ENCODE peak calls at places on chromosomes 11 and 22, in seven cellular contexts. One of them, this sample, is unnamed.

GRCh38 chr11:123218451-123218850 is 23.4 kb upstream of the CLMP start:
- DNase-seq in AG08395: no peak
- DNase-seq in caudate nucleus: no peak
- DNase-seq in ovary: no peak
- DNase-seq in lung microvascular endothelial cell: peak; percentile 20
- DNase-seq in adipocyte: no peak
- DNase-seq in stimulated activated CD8-positive, alpha-beta memory T cell treated with anti-CD3 and anti-CD28 coated beads, Interleukin-2, amount 100 ng/mL, for 1 hour: no peak
- DNase-seq in this sample: no peak

GRCh38 chr22:32661737-32662586 is 139.5 kb upstream of the TIMP3 start:
- DNase-seq in ovary: no peak
- DNase-seq in AG08395: peak; percentile 79
- DNase-seq in stimulated activated CD8-positive, alpha-beta memory T cell treated with anti-CD3 and anti-CD28 coated beads, Interleukin-2, amount 100 ng/mL, for 1 hour: no peak
- DNase-seq in lung microvascular endothelial cell: peak; percentile 27
- DNase-seq in caudate nucleus: no peak
- DNase-seq in adipocyte: peak; percentile 51
- DNase-seq in this sample: peak; percentile 48

GRCh38 chr22:27531782-27532530 is 269.6 kb downstream of the MN1 start:
- DNase-seq in AG08395: peak; percentile 65
- DNase-seq in stimulated activated CD8-positive, alpha-beta memory T cell treated with anti-CD3 and anti-CD28 coated beads, Interleukin-2, amount 100 ng/mL, for 1 hour: no peak
- DNase-seq in lung microvascular endothelial cell: peak; percentile 43
- DNase-seq in adipocyte: peak; percentile 75
- DNase-seq in ovary: no peak
- DNase-seq in caudate nucleus: no peak
- DNase-seq in this sample: peak; percentile 63

GRCh38 chr11:38156495-38157146 is 1558.6 kb upstream of the RAG2 start:
- DNase-seq in stimulated activated CD8-positive, alpha-beta memory T cell treated with anti-CD3 and anti-CD28 coated beads, Interleukin-2, amount 100 ng/mL, for 1 hour: no peak
- DNase-seq in lung microvascular endothelial cell: no peak
- DNase-seq in AG08395: no peak
- DNase-seq in ovary: no peak
- DNase-seq in adipocyte: no peak
- DNase-seq in caudate nucleus: no peak
- DNase-seq in this sample: no peak

GRCh38 chr11:32100495-32100894 is 9.6 kb downstream of the RCN1 start:
- DNase-seq in stimulated activated CD8-positive, alpha-beta memory T cell treated with anti-CD3 and anti-CD28 coated beads, Interleukin-2, amount 100 ng/mL, for 1 hour: no peak
- DNase-seq in ovary: no peak
- DNase-seq in lung microvascular endothelial cell: no peak
- DNase-seq in adipocyte: no peak
- DNase-seq in caudate nucleus: no peak
- DNase-seq in AG08395: no peak
- DNase-seq in this sample: no peak

GRCh38 chr22:50282361-50283144 is 12.4 kb upstream of the MAPK11 start:
- DNase-seq in ovary: no peak
- DNase-seq in stimulated activated CD8-positive, alpha-beta memory T cell treated with anti-CD3 and anti-CD28 coated beads, Interleukin-2, amount 100 ng/mL, for 1 hour: no peak
- DNase-seq in caudate nucleus: no peak
- DNase-seq in adipocyte: peak; percentile 53
- DNase-seq in AG08395: peak; percentile 77
- DNase-seq in lung microvascular endothelial cell: peak; percentile 64
- DNase-seq in this sample: peak; percentile 87

GRCh38 chr11:70505761-70506657 is 107.7 kb downstream of the CTTN start:
- DNase-seq in ovary: no peak
- DNase-seq in AG08395: no peak
- DNase-seq in stimulated activated CD8-positive, alpha-beta memory T cell treated with anti-CD3 and anti-CD28 coated beads, Interleukin-2, amount 100 ng/mL, for 1 hour: no peak
- DNase-seq in adipocyte: no peak
- DNase-seq in caudate nucleus: no peak
- DNase-seq in lung microvascular endothelial cell: no peak
- DNase-seq in this sample: no peak

GRCh38 chr11:34364102-34364501 is 6.3 kb upstream of the ABTB2 start:
- DNase-seq in caudate nucleus: no peak
- DNase-seq in AG08395: no peak
- DNase-seq in adipocyte: no peak
- DNase-seq in ovary: no peak
- DNase-seq in lung microvascular endothelial cell: no peak
- DNase-seq in stimulated activated CD8-positive, alpha-beta memory T cell treated with anti-CD3 and anti-CD28 coated beads, Interleukin-2, amount 100 ng/mL, for 1 hour: no peak
- DNase-seq in this sample: no peak

GRCh38 chr11:63766501-63767270 is 1.9 kb downstream of the ZFTA start:
- DNase-seq in adipocyte: no peak
- DNase-seq in lung microvascular endothelial cell: no peak
- DNase-seq in stimulated activated CD8-positive, alpha-beta memory T cell treated with anti-CD3 and anti-CD28 coated beads, Interleukin-2, amount 100 ng/mL, for 1 hour: no peak
- DNase-seq in caudate nucleus: no peak
- DNase-seq in ovary: peak; percentile 60
- DNase-seq in AG08395: no peak
- DNase-seq in this sample: no peak

GRCh38 chr11:93542753-93543246 is 391 bp downstream of the SMCO4 start:
- DNase-seq in AG08395: peak; percentile 18
- DNase-seq in lung microvascular endothelial cell: peak; percentile 18
- DNase-seq in ovary: peak; percentile 61
- DNase-seq in adipocyte: peak; percentile 65
- DNase-seq in stimulated activated CD8-positive, alpha-beta memory T cell treated with anti-CD3 and anti-CD28 coated beads, Interleukin-2, amount 100 ng/mL, for 1 hour: no peak
- DNase-seq in caudate nucleus: no peak
- DNase-seq in this sample: no peak

GRCh38 chr11:115132829-115133228 is 371.4 kb downstream of the CADM1 start:
- DNase-seq in caudate nucleus: no peak
- DNase-seq in lung microvascular endothelial cell: no peak
- DNase-seq in AG08395: no peak
- DNase-seq in adipocyte: no peak
- DNase-seq in stimulated activated CD8-positive, alpha-beta memory T cell treated with anti-CD3 and anti-CD28 coated beads, Interleukin-2, amount 100 ng/mL, for 1 hour: no peak
- DNase-seq in ovary: no peak
- DNase-seq in this sample: no peak

GRCh38 chr11:126494831-126495230 is 139.3 kb downstream of the ST3GAL4 start:
- DNase-seq in AG08395: no peak
- DNase-seq in stimulated activated CD8-positive, alpha-beta memory T cell treated with anti-CD3 and anti-CD28 coated beads, Interleukin-2, amount 100 ng/mL, for 1 hour: no peak
- DNase-seq in lung microvascular endothelial cell: no peak
- DNase-seq in caudate nucleus: no peak
- DNase-seq in adipocyte: no peak
- DNase-seq in ovary: peak; percentile 21
- DNase-seq in this sample: no peak

GRCh38 chr11:121029153-121029552 is 5.3 kb downstream of the TBCEL start:
- DNase-seq in adipocyte: no peak
- DNase-seq in ovary: no peak
- DNase-seq in AG08395: no peak
- DNase-seq in stimulated activated CD8-positive, alpha-beta memory T cell treated with anti-CD3 and anti-CD28 coated beads, Interleukin-2, amount 100 ng/mL, for 1 hour: no peak
- DNase-seq in caudate nucleus: no peak
- DNase-seq in lung microvascular endothelial cell: no peak
- DNase-seq in this sample: no peak

GRCh38 chr11:91981995-91982394 is 242.6 kb upstream of the FAT3 start:
- DNase-seq in lung microvascular endothelial cell: no peak
- DNase-seq in ovary: peak; percentile 40
- DNase-seq in stimulated activated CD8-positive, alpha-beta memory T cell treated with anti-CD3 and anti-CD28 coated beads, Interleukin-2, amount 100 ng/mL, for 1 hour: no peak
- DNase-seq in caudate nucleus: no peak
- DNase-seq in adipocyte: peak; percentile 0
- DNase-seq in AG08395: peak; percentile 94
- DNase-seq in this sample: peak; percentile 91

GRCh38 chr11:134445601-134446325 is 33.7 kb upstream of the B3GAT1 start:
- DNase-seq in caudate nucleus: no peak
- DNase-seq in AG08395: no peak
- DNase-seq in lung microvascular endothelial cell: no peak
- DNase-seq in stimulated activated CD8-positive, alpha-beta memory T cell treated with anti-CD3 and anti-CD28 coated beads, Interleukin-2, amount 100 ng/mL, for 1 hour: no peak
- DNase-seq in adipocyte: no peak
- DNase-seq in ovary: no peak
- DNase-seq in this sample: no peak

GRCh38 chr11:19378814-19379213 is 138.1 kb upstream of the E2F8 start:
- DNase-seq in ovary: no peak
- DNase-seq in stimulated activated CD8-positive, alpha-beta memory T cell treated with anti-CD3 and anti-CD28 coated beads, Interleukin-2, amount 100 ng/mL, for 1 hour: no peak
- DNase-seq in adipocyte: no peak
- DNase-seq in lung microvascular endothelial cell: no peak
- DNase-seq in caudate nucleus: no peak
- DNase-seq in AG08395: no peak
- DNase-seq in this sample: no peak

GRCh38 chr11:10503217-10503616 is 37.8 kb downstream of the RNF141 start:
- DNase-seq in caudate nucleus: no peak
- DNase-seq in adipocyte: no peak
- DNase-seq in lung microvascular endothelial cell: no peak
- DNase-seq in stimulated activated CD8-positive, alpha-beta memory T cell treated with anti-CD3 and anti-CD28 coated beads, Interleukin-2, amount 100 ng/mL, for 1 hour: no peak
- DNase-seq in ovary: no peak
- DNase-seq in AG08395: no peak
- DNase-seq in this sample: no peak

GRCh38 chr22:33792837-33793236 is 127.4 kb downstream of the LARGE1 start:
- DNase-seq in caudate nucleus: no peak
- DNase-seq in lung microvascular endothelial cell: no peak
- DNase-seq in AG08395: peak; percentile 40
- DNase-seq in ovary: no peak
- DNase-seq in adipocyte: no peak
- DNase-seq in stimulated activated CD8-positive, alpha-beta memory T cell treated with anti-CD3 and anti-CD28 coated beads, Interleukin-2, amount 100 ng/mL, for 1 hour: no peak
- DNase-seq in this sample: peak; percentile 51